ENCODE peak calls at places on chromosomes 7 and 10, in five cellular contexts. One of them, this sample, is unnamed.
A peak's percentile ranks its signal among the peaks of the same experiment; 100 is the strongest.

GRCh38 chr10:21732067-21732772 is 198.2 kb downstream of the MLLT10 start:
- DNase-seq in HEK293T: peak; percentile 77
- DNase-seq in NT2/D1: peak; percentile 70
- DNase-seq in H1: no peak
- DNase-seq in HepG2: peak; percentile 50
- DNase-seq in this sample: no peak

GRCh38 chr7:2012981-2013380 is 219.8 kb downstream of the MAD1L1 start:
- DNase-seq in HEK293T: no peak
- DNase-seq in NT2/D1: no peak
- DNase-seq in H1: no peak
- DNase-seq in HepG2: no peak
- DNase-seq in this sample: no peak

GRCh38 chr10:92241158-92241500 is 49.7 kb downstream of the CPEB3 start:
- DNase-seq in HEK293T: peak; percentile 32
- DNase-seq in NT2/D1: no peak
- DNase-seq in H1: no peak
- DNase-seq in HepG2: peak; percentile 24
- DNase-seq in this sample: no peak

GRCh38 chr10:22629843-22630228 is 84.5 kb downstream of the PIP4K2A start:
- DNase-seq in HEK293T: no peak
- DNase-seq in NT2/D1: no peak
- DNase-seq in H1: no peak
- DNase-seq in HepG2: no peak
- DNase-seq in this sample: peak; percentile 48

GRCh38 chr10:93410697-93411348 is 71.3 kb downstream of the MYOF start:
- DNase-seq in HEK293T: no peak
- DNase-seq in NT2/D1: no peak
- DNase-seq in H1: no peak
- DNase-seq in HepG2: no peak
- DNase-seq in this sample: no peak

GRCh38 chr10:62772186-62772950 is 32.2 kb upstream of the ADO start:
- DNase-seq in HEK293T: no peak
- DNase-seq in NT2/D1: no peak
- DNase-seq in H1: no peak
- DNase-seq in HepG2: no peak
- DNase-seq in this sample: no peak

GRCh38 chr7:148727501-148728278 is 29.0 kb downstream of the CUL1 start:
- DNase-seq in HEK293T: no peak
- DNase-seq in NT2/D1: no peak
- DNase-seq in H1: no peak
- DNase-seq in HepG2: no peak
- DNase-seq in this sample: no peak

GRCh38 chr7:83271212-83272099 is 108.8 kb upstream of the PCLO start:
- DNase-seq in HEK293T: peak; percentile 24
- DNase-seq in NT2/D1: peak; percentile 27
- DNase-seq in H1: no peak
- DNase-seq in HepG2: peak; percentile 1
- DNase-seq in this sample: no peak

GRCh38 chr10:29009464-29009863 is 279.4 kb upstream of the LYZL1 start:
- DNase-seq in HEK293T: no peak
- DNase-seq in NT2/D1: no peak
- DNase-seq in H1: no peak
- DNase-seq in HepG2: no peak
- DNase-seq in this sample: no peak

GRCh38 chr7:81884817-81885216 is 115.0 kb upstream of the HGF start:
- DNase-seq in HEK293T: no peak
- DNase-seq in NT2/D1: no peak
- DNase-seq in H1: no peak
- DNase-seq in HepG2: no peak
- DNase-seq in this sample: no peak

GRCh38 chr10:29501692-29502091 is 133.1 kb downstream of the SVIL start:
- DNase-seq in HEK293T: no peak
- DNase-seq in NT2/D1: no peak
- DNase-seq in H1: no peak
- DNase-seq in HepG2: no peak
- DNase-seq in this sample: no peak

GRCh38 chr10:90592903-90593302 is 264.9 kb downstream of the HTR7 start:
- DNase-seq in HEK293T: peak; percentile 54
- DNase-seq in NT2/D1: peak; percentile 42
- DNase-seq in H1: peak; percentile 59
- DNase-seq in HepG2: peak; percentile 42
- DNase-seq in this sample: peak; percentile 8

GRCh38 chr7:115293628-115294236 is 371.8 kb downstream of the MDFIC start:
- DNase-seq in HEK293T: no peak
- DNase-seq in NT2/D1: no peak
- DNase-seq in H1: no peak
- DNase-seq in HepG2: no peak
- DNase-seq in this sample: no peak

GRCh38 chr10:73601486-73601921 is 10.4 kb upstream of the USP54 start:
- DNase-seq in HEK293T: no peak
- DNase-seq in NT2/D1: no peak
- DNase-seq in H1: no peak
- DNase-seq in HepG2: no peak
- DNase-seq in this sample: no peak

GRCh38 chr7:78081888-78082287 is 283.3 kb downstream of the PHTF2 start:
- DNase-seq in HEK293T: no peak
- DNase-seq in NT2/D1: no peak
- DNase-seq in H1: no peak
- DNase-seq in HepG2: no peak
- DNase-seq in this sample: no peak

GRCh38 chr7:124996778-124997177 is 67.2 kb upstream of the POT1 start:
- DNase-seq in HEK293T: no peak
- DNase-seq in NT2/D1: no peak
- DNase-seq in H1: no peak
- DNase-seq in HepG2: peak; percentile 9
- DNase-seq in this sample: no peak

GRCh38 chr7:158612546-158612945 is 24.9 kb upstream of the PTPRN2 start:
- DNase-seq in HEK293T: no peak
- DNase-seq in NT2/D1: no peak
- DNase-seq in H1: peak; percentile 28
- DNase-seq in HepG2: no peak
- DNase-seq in this sample: no peak

GRCh38 chr7:94088560-94088959 is 84.4 kb upstream of the BET1 start:
- DNase-seq in HEK293T: no peak
- DNase-seq in NT2/D1: no peak
- DNase-seq in H1: no peak
- DNase-seq in HepG2: no peak
- DNase-seq in this sample: no peak

GRCh38 chr7:158075633-158076001 is 512.0 kb downstream of the PTPRN2 start:
- DNase-seq in HEK293T: no peak
- DNase-seq in NT2/D1: no peak
- DNase-seq in H1: no peak
- DNase-seq in HepG2: no peak
- DNase-seq in this sample: no peak

GRCh38 chr10:110326351-110327032 is 21.8 kb upstream of the SMNDC1 start:
- DNase-seq in HEK293T: no peak
- DNase-seq in NT2/D1: no peak
- DNase-seq in H1: no peak
- DNase-seq in HepG2: no peak
- DNase-seq in this sample: peak; percentile 51

GRCh38 chr7:4273566-4274230 is 408.4 kb upstream of the FOXK1 start:
- DNase-seq in HEK293T: no peak
- DNase-seq in NT2/D1: no peak
- DNase-seq in H1: no peak
- DNase-seq in HepG2: no peak
- DNase-seq in this sample: no peak

GRCh38 chr10:70602665-70603438 is at the start of gene PRF1:
- DNase-seq in HEK293T: no peak
- DNase-seq in NT2/D1: no peak
- DNase-seq in H1: peak; percentile 44
- DNase-seq in HepG2: peak; percentile 12
- DNase-seq in this sample: no peak

GRCh38 chr7:30173058-30173897 is 38.5 kb downstream of the MTURN start:
- DNase-seq in HEK293T: peak; percentile 42
- DNase-seq in NT2/D1: no peak
- DNase-seq in H1: no peak
- DNase-seq in HepG2: peak; percentile 20
- DNase-seq in this sample: no peak

GRCh38 chr7:7146837-7147236 is 35.5 kb upstream of the C1GALT1 start:
- DNase-seq in HEK293T: no peak
- DNase-seq in NT2/D1: no peak
- DNase-seq in H1: no peak
- DNase-seq in HepG2: no peak
- DNase-seq in this sample: no peak

GRCh38 chr7:40749877-40750276 is 615.1 kb downstream of the SUGCT start:
- DNase-seq in HEK293T: no peak
- DNase-seq in NT2/D1: no peak
- DNase-seq in H1: no peak
- DNase-seq in HepG2: no peak
- DNase-seq in this sample: no peak

GRCh38 chr7:99193527-99194214 is 14.2 kb downstream of the KPNA7 start:
- DNase-seq in HEK293T: no peak
- DNase-seq in NT2/D1: no peak
- DNase-seq in H1: no peak
- DNase-seq in HepG2: no peak
- DNase-seq in this sample: no peak

DNA sequence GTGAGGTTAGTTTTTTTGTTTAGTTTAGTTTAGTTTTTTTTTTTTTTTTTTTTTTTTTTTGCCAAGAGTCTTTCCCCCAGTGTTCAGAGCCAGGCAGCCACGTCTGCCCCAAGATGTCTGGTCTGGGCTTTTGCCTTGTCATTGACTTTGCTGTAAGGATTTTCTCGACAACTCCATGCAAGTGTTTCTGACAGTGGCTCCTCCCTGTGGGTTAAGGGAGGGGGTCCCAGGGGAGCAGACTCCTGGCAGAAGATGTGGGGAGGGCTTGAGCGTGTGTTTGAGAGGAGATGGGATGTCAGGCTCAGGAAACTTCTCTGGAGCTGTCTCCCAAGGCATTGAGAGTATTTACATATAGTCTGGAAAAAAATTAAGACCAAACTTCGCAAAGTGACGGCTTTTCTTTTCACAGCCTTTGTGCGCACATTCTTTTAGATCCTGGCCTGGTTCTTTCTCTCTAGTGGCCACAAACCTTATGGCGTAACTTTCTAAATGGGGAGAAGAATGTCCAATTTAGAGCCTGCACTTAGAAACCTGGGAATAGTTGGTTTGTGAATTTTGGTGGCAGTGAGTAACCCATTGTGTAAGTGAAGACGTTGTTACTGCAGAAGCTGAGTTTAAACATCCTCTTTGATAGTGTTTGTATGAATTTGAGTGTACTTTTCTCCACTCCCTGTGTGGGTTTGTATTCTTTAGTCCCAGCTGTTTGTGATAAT is 201.5 kb downstream of the LRMDA start:
- DNase-seq in HEK293T: no peak
- DNase-seq in NT2/D1: no peak
- DNase-seq in H1: no peak
- DNase-seq in HepG2: no peak
- DNase-seq in this sample: no peak
- TF ChIP-seq SUZ12 in HEK293T: no peak
- TF ChIP-seq SUZ12 in NT2/D1: no peak
- TF ChIP-seq SUZ12 in H1: no peak
- TF ChIP-seq SUZ12 in HepG2: no peak
- TF ChIP-seq SUZ12 in this sample: no peak

GRCh38 chr7:75599244-75599771 is 107.2 kb downstream of the SPDYE5 start:
- DNase-seq in HEK293T: no peak
- DNase-seq in NT2/D1: no peak
- DNase-seq in H1: peak; percentile 77
- DNase-seq in HepG2: no peak
- DNase-seq in this sample: no peak
- TF ChIP-seq SUZ12 in HEK293T: no peak
- TF ChIP-seq SUZ12 in NT2/D1: no peak
- TF ChIP-seq SUZ12 in H1: no peak
- TF ChIP-seq SUZ12 in HepG2: no peak
- TF ChIP-seq SUZ12 in this sample: no peak

GRCh38 chr7:149771696-149772235 is 1.6 kb downstream of the ZNF467 start:
- DNase-seq in HEK293T: peak; percentile 100
- DNase-seq in NT2/D1: peak; percentile 87
- DNase-seq in H1: peak; percentile 92
- DNase-seq in HepG2: peak; percentile 61
- DNase-seq in this sample: peak; percentile 38

GRCh38 chr7:149770728-149771127 is 2.7 kb downstream of the ZNF467 start:
- DNase-seq in HEK293T: no peak
- DNase-seq in NT2/D1: no peak
- DNase-seq in H1: no peak
- DNase-seq in HepG2: no peak
- DNase-seq in this sample: no peak

GRCh38 chr7:149772236-149772820 is 1.1 kb downstream of the ZNF467 start:
- DNase-seq in HEK293T: peak; percentile 41
- DNase-seq in NT2/D1: no peak
- DNase-seq in H1: peak; percentile 68
- DNase-seq in HepG2: no peak
- DNase-seq in this sample: no peak

GRCh38 chr7:149769915-149770314 is 3.5 kb downstream of the ZNF467 start:
- DNase-seq in HEK293T: no peak
- DNase-seq in NT2/D1: no peak
- DNase-seq in H1: no peak
- DNase-seq in HepG2: no peak
- DNase-seq in this sample: no peak

DNA sequence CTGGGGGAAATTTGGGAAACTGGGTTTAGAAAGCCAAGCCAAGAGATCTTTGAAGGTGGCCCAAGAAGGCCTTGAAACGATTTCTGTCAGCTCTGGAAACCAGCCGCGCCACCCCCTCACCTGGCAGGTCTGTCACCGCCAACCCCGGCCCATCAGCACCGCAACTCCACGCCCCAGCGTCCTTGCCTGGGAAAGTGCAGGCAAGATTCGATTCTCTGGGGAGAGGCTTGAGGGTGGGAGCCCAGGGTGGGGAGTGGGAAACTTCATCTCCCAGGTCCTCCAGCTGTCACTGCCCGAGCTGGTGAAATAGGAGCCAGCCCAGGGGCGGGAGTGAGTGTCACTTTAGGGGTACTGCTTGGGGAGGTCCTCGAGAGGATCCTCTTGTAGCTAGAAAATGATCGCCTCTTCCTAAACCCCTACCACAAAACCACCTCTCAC is 2.2 kb downstream of the ZNF467 start:
- DNase-seq in HEK293T: no peak
- DNase-seq in NT2/D1: no peak
- DNase-seq in H1: no peak
- DNase-seq in HepG2: no peak
- DNase-seq in this sample: no peak
- TF ChIP-seq SUZ12 in HEK293T: no peak
- TF ChIP-seq SUZ12 in NT2/D1: no peak
- TF ChIP-seq SUZ12 in H1: no peak
- TF ChIP-seq SUZ12 in HepG2: no peak
- TF ChIP-seq SUZ12 in this sample: no peak

DNA sequence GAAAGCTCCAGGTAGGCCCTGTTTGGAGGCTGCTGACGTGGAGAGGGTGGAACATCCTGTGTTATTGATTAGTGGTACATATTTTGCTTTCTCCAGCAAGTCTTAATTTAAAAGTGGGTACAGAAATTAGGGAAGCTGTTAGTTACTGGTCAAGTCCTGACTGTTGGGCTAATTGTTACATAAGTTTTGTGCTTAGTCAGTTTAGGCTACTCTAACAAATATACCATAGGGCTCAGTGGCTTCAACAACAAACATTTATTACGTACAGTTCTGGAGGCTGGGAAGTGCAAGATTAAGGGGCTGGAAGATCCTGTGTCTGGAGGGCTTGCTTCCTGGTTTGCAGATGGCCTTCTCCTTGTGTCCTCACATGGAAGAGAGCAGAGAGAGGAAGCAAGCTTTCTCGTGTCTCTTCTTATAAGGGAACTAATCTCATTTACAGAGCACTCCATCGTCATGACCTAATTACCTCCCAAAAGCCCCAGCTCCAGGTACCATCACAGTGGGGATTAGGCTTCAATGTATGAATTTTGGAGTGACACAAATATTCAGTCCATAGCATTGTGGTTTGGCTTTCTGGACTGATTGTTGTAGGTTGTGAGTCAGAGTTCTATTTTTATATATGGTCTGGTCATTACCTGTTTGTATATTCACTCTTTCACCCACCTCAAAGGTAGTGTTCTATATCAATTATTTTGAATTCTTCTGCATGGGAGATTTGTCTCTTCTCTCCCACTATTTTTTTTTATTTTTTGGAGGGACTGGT is 17.0 kb downstream of the ST7 start:
- DNase-seq in HEK293T: no peak
- DNase-seq in NT2/D1: no peak
- DNase-seq in H1: no peak
- DNase-seq in HepG2: no peak
- DNase-seq in this sample: no peak
- TF ChIP-seq SUZ12 in HEK293T: no peak
- TF ChIP-seq SUZ12 in NT2/D1: no peak
- TF ChIP-seq SUZ12 in H1: no peak
- TF ChIP-seq SUZ12 in HepG2: no peak
- TF ChIP-seq SUZ12 in this sample: no peak

This sample was measured in GM12878.